ENCODE peak calls at places on chromosomes 7 and 10, in four cellular contexts. X, F, V and Q are unnamed samples.

GRCh38 chr7:99092064-99092720 is 51.7 kb downstream of the SMURF1 start:
- DNase-seq in X (no peak), F (no peak), V (no peak), Q (no peak)

GRCh38 chr10:50362547-50363125 is 111.3 kb upstream of the ASAH2 start:
- DNase-seq in X (no peak), F (no peak), V (peak), Q (peak)

GRCh38 chr7:49320083-49320482 is 395.7 kb downstream of the CDC14C start:
- DNase-seq in X (no peak), F (no peak), V (no peak), Q (no peak)

GRCh38 chr7:31648288-31648687 is 38.7 kb upstream of the PPP1R17 start:
- DNase-seq in X (no peak), F (no peak), V (no peak), Q (no peak)

GRCh38 chr10:50349554-50349953 is 98.2 kb upstream of the ASAH2 start:
- DNase-seq in X (no peak), F (no peak), V (no peak), Q (no peak)

GRCh38 chr10:25875555-25876165 is 58.4 kb upstream of the MYO3A start:
- DNase-seq in X (peak), F (peak), V (peak), Q (peak)

GRCh38 chr7:9453521-9453920 is 1020.1 kb downstream of the NXPH1 start:
- DNase-seq in X (no peak), F (no peak), V (no peak), Q (no peak)

GRCh38 chr10:71475243-71475871 is 78.6 kb downstream of the CDH23 start:
- DNase-seq in X (peak), F (no peak), V (peak), Q (peak)

GRCh38 chr10:90051474-90051873 is 350.1 kb downstream of the KIF20B start:
- DNase-seq in X (peak), F (no peak), V (no peak), Q (no peak)

GRCh38 chr7:106812027-106812643 is 52.9 kb upstream of the PIK3CG start:
- DNase-seq in X (no peak), F (no peak), V (no peak), Q (peak)

GRCh38 chr7:157493776-157494175 is 157.0 kb downstream of the DNAJB6 start:
- DNase-seq in X (no peak), F (no peak), V (no peak), Q (no peak)

GRCh38 chr10:131682271-131682962 is 218.4 kb upstream of the PPP2R2D start:
- DNase-seq in X (no peak), F (no peak), V (no peak), Q (no peak)

GRCh38 chr7:32502656-32503189 is 7.4 kb downstream of the AVL9 start:
- DNase-seq in X (no peak), F (no peak), V (no peak), Q (peak)

GRCh38 chr10:517236-517635 is 172.2 kb downstream of the DIP2C start:
- DNase-seq in X (no peak), F (no peak), V (no peak), Q (no peak)

GRCh38 chr7:46494026-46494425 is 573.0 kb upstream of the IGFBP3 start:
- DNase-seq in X (no peak), F (no peak), V (no peak), Q (no peak)